ENCODE peak calls at places on chromosomes 13 and 19, in eight cellular contexts. N is amygdala; Y is effector memory CD8-positive, alpha-beta T cell; K is activated T-cell treated with anti-CD3 and anti-CD28 coated beads, Interleukin-2, amount 50 U/mL, for 72 hours; V is NCI-H2081; Z is islet precursor cell; M is psoas muscle; G is choroid plexus epithelial cell. F is an unnamed sample.

GRCh38 chr19:41860419-41861097 is 503 bp downstream of the RPS19 start:
- DNase-seq in N (no peak), Z (no peak), K (no peak), Y (no peak), G (peak), V (no peak), M (peak), F (no peak)

GRCh38 chr13:112124100-112124499 is 57.2 kb downstream of the SOX1 start:
- DNase-seq in G (no peak), Y (no peak), V (peak), M (no peak), N (no peak), Z (no peak), K (no peak), F (no peak)

GRCh38 chr13:32045963-32046785 is 14.6 kb downstream of the FRY start:
- DNase-seq in G (peak), Z (no peak), N (no peak), Y (no peak), K (peak), V (no peak), M (no peak), F (no peak)

GRCh38 chr13:103067751-103068563 is 1.7 kb upstream of the SLC10A2 start:
- DNase-seq in Z (peak), Y (no peak), N (no peak), K (no peak), G (no peak), M (no peak), V (no peak), F (no peak)

GRCh38 chr13:103525530-103525929 is 459.3 kb upstream of the SLC10A2 start:
- DNase-seq in Y (no peak), M (no peak), K (no peak), Z (no peak), V (peak), G (no peak), N (no peak), F (no peak)

GRCh38 chr13:114071991-114072390 is 60.4 kb downstream of the RASA3 start:
- DNase-seq in G (no peak), Z (no peak), M (no peak), K (no peak), Y (no peak), N (no peak), V (no peak), F (peak)

GRCh38 chr13:106468207-106468606 is 67.3 kb downstream of the EFNB2 start:
- DNase-seq in Y (no peak), K (no peak), G (no peak), Z (no peak), V (no peak), N (peak), M (no peak), F (no peak)

GRCh38 chr19:2976609-2977000 is 759 bp upstream of the TLE6 start:
- DNase-seq in N (no peak), Y (no peak), G (no peak), Z (peak), K (no peak), V (no peak), M (no peak), F (no peak)

GRCh38 chr13:30479590-30480219 is 14.0 kb upstream of the HMGB1 start:
- DNase-seq in M (no peak), V (no peak), G (no peak), N (no peak), Y (no peak), K (no peak), Z (no peak), F (no peak)

GRCh38 chr19:31975461-31975860 is 369.9 kb upstream of the ZNF507 start:
- DNase-seq in Y (no peak), Z (peak), N (no peak), V (no peak), K (no peak), M (no peak), G (no peak), F (no peak)

GRCh38 chr19:1170938-1171754 is 2.9 kb downstream of the SBNO2 start:
- DNase-seq in N (peak), Y (no peak), M (peak), V (no peak), Z (no peak), G (no peak), K (no peak), F (no peak)

GRCh38 chr19:2032296-2032941 is 16.9 kb upstream of the BTBD2 start:
- DNase-seq in V (peak), Y (no peak), K (peak), N (peak), M (peak), Z (peak), G (peak), F (peak)

GRCh38 chr13:72542241-72542640 is 185.2 kb downstream of the MZT1 start:
- DNase-seq in K (no peak), V (no peak), Y (no peak), M (no peak), N (no peak), G (no peak), Z (no peak), F (no peak)

GRCh38 chr19:1070576-1070930 is 3.6 kb downstream of the ARHGAP45 start:
- DNase-seq in Y (no peak), G (no peak), K (no peak), Z (no peak), N (no peak), M (peak), V (no peak), F (no peak)

GRCh38 chr19:48244289-48244688 is 11.4 kb downstream of the CARD8 start:
- DNase-seq in Z (no peak), M (no peak), N (no peak), V (no peak), G (peak), K (peak), Y (peak), F (no peak)

GRCh38 chr13:107553838-107554237 is 661.5 kb downstream of the LIG4 start:
- DNase-seq in M (no peak), G (peak), K (no peak), N (no peak), Z (no peak), V (no peak), Y (no peak), F (no peak)

GRCh38 chr13:30696278-30697176 is 38.8 kb upstream of the ALOX5AP start:
- DNase-seq in N (peak), V (peak), K (peak), M (peak), Y (no peak), Z (peak), G (peak), F (no peak)

GRCh38 chr19:51002542-51003311 is 1.3 kb upstream of the KLK8 start:
- DNase-seq in M (no peak), V (no peak), Y (no peak), Z (peak), K (peak), N (no peak), G (no peak), F (no peak)

GRCh38 chr13:88144580-88144979 is 473.4 kb downstream of the SLITRK5 start:
- DNase-seq in Y (no peak), K (no peak), Z (no peak), V (no peak), N (no peak), G (no peak), M (no peak), F (no peak)

GRCh38 chr13:57375876-57376275 is 208.9 kb downstream of the PRR20E start:
- DNase-seq in M (no peak), Z (no peak), V (no peak), N (no peak), Y (no peak), K (no peak), G (no peak), F (no peak)